ENCODE peak calls at places on chromosome 9, in six cellular contexts. B is psoas muscle, G is pancreas, I is GM23338, L is stomach, N is body of pancreas. R is an unnamed sample.

GRCh38 chr9:120292606-120293005 is 287.4 kb downstream of the CDK5RAP2 start:
- DNase-seq in B (no peak), G (no peak), N (no peak), I (no peak), L (no peak), R (no peak)

GRCh38 chr9:111582888-111583287 is 16.6 kb downstream of the PTGR1 start:
- DNase-seq in I (no peak), G (no peak), N (no peak), B (no peak), L (no peak), R (no peak)

GRCh38 chr9:135819905-135820304 is 87.4 kb downstream of the CAMSAP1 start:
- DNase-seq in L (no peak), G (no peak), B (no peak), I (peak; percentile 59), N (no peak), R (no peak)

GRCh38 chr9:111726949-111727348 is 65.5 kb downstream of the GNG10 start:
- DNase-seq in I (no peak), B (no peak), G (no peak), N (no peak), L (no peak), R (no peak)

GRCh38 chr9:110566156-110566555 is 13.4 kb downstream of the SVEP1 start:
- DNase-seq in B (no peak), L (no peak), I (no peak), G (no peak), N (no peak), R (no peak)

GRCh38 chr9:131398204-131398603 is 4.3 kb downstream of the PRRC2B start:
- DNase-seq in B (no peak), L (peak; percentile 54), I (no peak), N (peak; percentile 28), G (no peak), R (no peak)

GRCh38 chr9:94900222-94901018 is 173.9 kb downstream of the AOPEP start:
- DNase-seq in I (no peak), G (no peak), B (no peak), N (no peak), L (no peak), R (peak; percentile 33)

GRCh38 chr9:114181583-114182409 is 26.5 kb downstream of the COL27A1 start:
- DNase-seq in L (no peak), N (peak; percentile 69), I (no peak), B (no peak), G (no peak), R (no peak)

GRCh38 chr9:114370251-114370984 is 17.4 kb downstream of the AKNA start:
- DNase-seq in B (no peak), N (no peak), G (no peak), L (no peak), I (peak; percentile 63), R (no peak)

GRCh38 chr9:127977877-127978647 is 2.7 kb downstream of the EEIG1 start:
- DNase-seq in N (peak; percentile 71), G (no peak), I (peak; percentile 74), L (peak; percentile 76), B (peak; percentile 43), R (peak; percentile 74)
- TF ChIP-seq CTCF in N (peak; percentile 20), G (no peak), I (peak; percentile 8), L (no peak), B (no peak), R (no peak)

GRCh38 chr9:96854877-96855273 is 561 bp upstream of the ZNF782 start:
- DNase-seq in L (no peak), G (no peak), I (peak; percentile 64), B (no peak), N (no peak), R (no peak)

GRCh38 chr9:96858018-96858573 is 3.8 kb upstream of the ZNF782 start:
- DNase-seq in G (no peak), N (no peak), I (no peak), B (no peak), L (no peak), R (no peak)

GRCh38 chr9:96856363-96857286 is 2.3 kb upstream of the ZNF782 start:
- DNase-seq in B (peak; percentile 68), N (peak; percentile 82), I (peak; percentile 92), L (peak; percentile 69), G (peak; percentile 71), R (no peak)

GRCh38 chr9:96859461-96860198 is 5.3 kb upstream of the ZNF782 start:
- DNase-seq in I (no peak), L (no peak), G (no peak), B (no peak), N (no peak), R (no peak)

GRCh38 chr9:96858670-96859069 is 4.4 kb upstream of the ZNF782 start:
- DNase-seq in B (no peak), G (no peak), N (no peak), L (no peak), I (no peak), R (no peak)
- H3K4me1 ChIP-seq in B (no peaks in the 10 kb centered on the region), G (peaks cover 25% of the 10 kb centered on the region), N (peaks cover 38% of the 10 kb centered on the region), L (peaks cover 7% of the 10 kb centered on the region), I (peaks cover 13% of the 10 kb centered on the region), R (peaks cover 9% of the 10 kb centered on the region)

GRCh38 chr9:88722753-88723152 is 187.8 kb downstream of the NXNL2 start:
- DNase-seq in G (no peak), N (no peak), L (no peak), I (peak; percentile 54), B (no peak), R (no peak)
- TF ChIP-seq CTCF in G (no peak), N (peak; percentile 23), L (peak; percentile 8), I (peak; percentile 47), B (no peak), R (no peak)

GRCh38 chr9:35909687-35910612 is 660 bp downstream of the SPAAR start:
- DNase-seq in L (no peak), I (no peak), B (peak; percentile 68), G (peak; percentile 52), N (no peak), R (no peak)
- H3K4me1 ChIP-seq in L (peaks cover 73% of the 10 kb centered on the region), I (peaks cover 20% of the 10 kb centered on the region), B (peaks cover 23% of the 10 kb centered on the region), G (peaks cover 14% of the 10 kb centered on the region), N (peaks cover 55% of the 10 kb centered on the region), R (peaks cover 61% of the 10 kb centered on the region)

GRCh38 chr9:68947842-68948569 is 65.9 kb downstream of the PRKACG start:
- DNase-seq in G (no peak), B (no peak), I (no peak), N (no peak), L (no peak), R (no peak)

GRCh38 chr9:68950689-68951088 is 63.2 kb downstream of the PRKACG start:
- DNase-seq in N (no peak), G (no peak), I (peak; percentile 17), B (no peak), L (no peak), R (no peak)

GRCh38 chr9:68947015-68947414 is 66.9 kb downstream of the PRKACG start:
- DNase-seq in L (no peak), G (no peak), N (no peak), B (no peak), I (peak; percentile 81), R (no peak)

GRCh38 chr9:68950188-68950587 is 63.7 kb downstream of the PRKACG start:
- DNase-seq in G (no peak), N (no peak), B (no peak), I (no peak), L (no peak), R (no peak)

GRCh38 chr9:68949271-68950000 is 64.5 kb downstream of the PRKACG start:
- DNase-seq in L (no peak), I (no peak), G (no peak), N (peak; percentile 67), B (peak; percentile 46), R (no peak)
- TF ChIP-seq CTCF in L (no peak), I (peak; percentile 15), G (peak; percentile 11), N (peak; percentile 54), B (peak; percentile 38), R (no peak)

DNA sequence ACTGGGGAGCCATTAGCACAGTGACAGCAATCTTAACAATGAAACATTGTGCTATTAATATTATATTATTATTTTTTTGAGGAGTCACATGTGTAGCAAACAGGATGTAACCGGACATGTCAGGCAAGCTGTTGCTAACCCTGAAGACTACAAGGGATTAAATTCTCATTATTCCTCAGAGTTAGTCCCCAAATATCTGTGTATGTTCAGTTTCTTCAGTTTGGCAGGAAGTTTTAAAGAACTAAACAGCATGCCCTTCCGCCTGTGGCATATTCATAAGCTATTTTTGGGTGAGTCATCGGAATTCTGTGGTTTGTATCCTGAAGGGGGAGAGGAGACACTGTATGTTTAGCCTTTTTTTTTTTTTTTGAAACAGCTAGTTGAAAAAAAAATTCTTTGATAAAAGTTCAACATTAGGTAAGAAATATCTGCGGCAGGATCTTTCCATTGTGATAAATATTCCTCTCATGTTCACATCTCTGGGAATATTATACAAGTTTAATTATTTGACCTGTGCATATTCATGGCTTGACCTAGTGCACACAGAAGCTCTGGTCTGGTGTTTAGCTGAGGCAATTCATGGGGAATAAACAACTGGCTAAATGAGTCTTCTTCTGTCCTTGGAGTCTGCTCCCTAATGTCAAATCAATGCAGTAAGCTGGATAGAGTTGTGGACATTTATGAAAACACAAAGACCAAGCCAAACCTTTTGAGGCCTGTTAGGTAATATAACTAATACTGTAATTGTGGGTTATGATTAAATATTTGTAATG is 202.7 kb upstream of the CDKN2B start:
- DNase-seq in I (no peak), G (no peak), N (no peak), L (no peak), B (no peak), R (no peak)
- H3K4me1 ChIP-seq in I (peaks cover 7% of the 10 kb centered on the region), G (no peaks in the 10 kb centered on the region), N (no peaks in the 10 kb centered on the region), L (no peaks in the 10 kb centered on the region), B (no peaks in the 10 kb centered on the region), R (no peaks in the 10 kb centered on the region)

DNA sequence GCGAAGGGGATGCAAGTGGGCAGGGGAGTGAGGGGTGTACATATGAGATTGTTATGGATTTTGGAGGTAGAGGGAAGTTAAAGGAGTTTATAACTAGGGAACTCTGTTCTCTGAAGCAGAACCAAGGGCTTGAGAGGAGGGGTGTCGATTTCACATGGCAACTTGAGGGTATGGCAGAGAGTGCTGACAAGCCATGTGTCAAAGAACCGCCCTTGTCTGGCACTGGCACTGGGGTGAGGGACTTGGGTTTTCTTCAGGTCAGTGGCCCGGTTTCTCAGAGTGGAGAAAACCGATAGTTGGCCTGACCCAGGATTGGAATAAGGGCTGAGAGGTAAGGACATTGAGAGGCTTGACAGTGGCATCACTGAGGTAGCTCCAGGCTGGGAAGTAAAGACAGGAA is 47.7 kb upstream of the TESK1 start:
- DNase-seq in N (no peak), B (peak; percentile 75), I (no peak), L (no peak), G (no peak), R (no peak)
- TF ChIP-seq CTCF in N (no peak), B (no peak), I (no peak), L (no peak), G (no peak), R (no peak)

GRCh38 chr9:137188490-137189296 is at the start of the genes ANAPC2 and SSNA1:
- DNase-seq in L (peak; percentile 95), N (peak; percentile 94), I (peak; percentile 90), G (peak; percentile 97), B (peak; percentile 97), R (peak; percentile 94)
- H3K4me1 ChIP-seq in L (peaks cover 80% of the 10 kb centered on the region), N (peaks cover 74% of the 10 kb centered on the region), I (peaks cover 13% of the 10 kb centered on the region), G (peaks cover 50% of the 10 kb centered on the region), B (peaks cover 43% of the 10 kb centered on the region), R (peaks cover 43% of the 10 kb centered on the region)

DNA sequence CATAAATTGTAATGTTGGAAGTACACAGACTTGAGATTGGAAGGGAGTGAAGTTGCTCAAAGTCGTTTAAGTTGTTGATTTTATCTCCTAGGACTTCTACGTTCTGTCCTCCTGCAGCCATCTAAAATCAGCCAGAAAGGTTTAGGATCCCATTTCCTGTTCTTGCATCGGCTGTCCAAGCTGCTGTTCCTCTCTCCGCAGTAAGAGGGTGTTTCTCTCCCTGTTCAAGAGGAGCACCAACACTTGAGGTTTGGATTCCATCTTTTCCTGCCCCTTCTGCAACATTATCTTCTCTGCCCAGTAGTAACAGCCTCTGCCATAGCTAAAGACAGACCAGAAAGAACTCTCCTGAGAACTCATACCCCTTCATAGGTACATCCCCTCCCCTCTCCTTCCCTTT is 373.4 kb downstream of the GADD45G start:
- DNase-seq in B (no peak), I (peak; percentile 61), G (no peak), L (no peak), N (peak; percentile 59), R (no peak)
- TF ChIP-seq CTCF in B (peak; percentile 28), I (peak; percentile 49), G (peak; percentile 38), L (peak; percentile 43), N (peak; percentile 72), R (peak; percentile 16)

R was measured in mucosa of descending colon.